ENCODE peak calls at places on chromosome 1, in ten cellular contexts. B is PC-9; A is neuronal stem cell; V is sigmoid colon; Y is CD8-positive, alpha-beta memory T cell; P is thyroid gland; H is effector memory CD4-positive, alpha-beta T cell; C is CD8-positive, alpha-beta T cell; T is body of pancreas; M is PC-3. I is an unnamed sample. For H3K9me3, the result is how much of the 10 kb centered on the place peaks cover.

GRCh38 chr1:52141513-52142219 is at the start of gene ZFYVE9:
- DNase-seq in T (peak), M (peak), B (peak), C (peak), P (peak), H (peak), A (peak), Y (peak), V (peak), I (peak)

GRCh38 chr1:71071720-71072119 is 9.1 kb downstream of the ZRANB2 start:
- DNase-seq in P (no peak), T (no peak), B (no peak), C (no peak), M (no peak), Y (no peak), H (no peak), V (no peak), A (no peak), I (no peak)

GRCh38 chr1:215526147-215526845 is 40.8 kb upstream of the KCTD3 start:
- DNase-seq in A (peak), P (no peak), B (no peak), M (peak), Y (no peak), C (no peak), H (no peak), V (no peak), T (no peak), I (no peak)

GRCh38 chr1:37755290-37755689 is 9.6 kb downstream of the EPHA10 start:
- DNase-seq in Y (no peak), T (no peak), A (no peak), B (no peak), P (no peak), M (peak), C (no peak), H (no peak), V (no peak), I (no peak)

GRCh38 chr1:183048087-183049085 is 25.2 kb downstream of the LAMC1 start:
- DNase-seq in B (no peak), V (no peak), M (no peak), T (no peak), Y (no peak), H (no peak), C (no peak), A (no peak), P (no peak), I (no peak)

GRCh38 chr1:32066489-32066873 is 6.3 kb upstream of the TMEM39B start:
- DNase-seq in P (peak), B (peak), H (no peak), M (peak), C (no peak), V (peak), T (peak), Y (no peak), A (no peak), I (peak)

GRCh38 chr1:219312967-219313366 is 139.3 kb downstream of the LYPLAL1 start:
- DNase-seq in Y (no peak), A (no peak), M (peak), C (no peak), T (no peak), V (no peak), P (no peak), H (no peak), B (no peak), I (no peak)

GRCh38 chr1:92709738-92710137 is 75.2 kb downstream of the EVI5 start:
- DNase-seq in P (peak), A (no peak), Y (no peak), M (peak), C (no peak), H (no peak), B (peak), V (no peak), T (peak), I (peak)

GRCh38 chr1:198556969-198557368 is 16.5 kb upstream of the ATP6V1G3 start:
- DNase-seq in H (peak), C (peak), Y (peak), M (no peak), P (peak), B (no peak), T (no peak), V (no peak), A (no peak), I (peak)

GRCh38 chr1:147762233-147763024 is 2.0 kb upstream of the GJA5 start:
- DNase-seq in C (no peak), B (no peak), V (no peak), Y (no peak), H (no peak), T (no peak), M (peak), P (no peak), A (no peak), I (no peak)

GRCh38 chr1:169108897-169109560 is 2.5 kb downstream of the ATP1B1 start:
- DNase-seq in M (peak), T (peak), B (no peak), Y (no peak), C (no peak), V (peak), P (peak), H (no peak), A (no peak), I (no peak)

GRCh38 chr1:184789899-184790298 is 35.2 kb upstream of the EDEM3 start:
- DNase-seq in A (no peak), C (no peak), Y (no peak), T (no peak), V (no peak), H (no peak), B (no peak), P (no peak), M (no peak), I (peak)

GRCh38 chr1:64424412-64424811 is 45.5 kb upstream of the CACHD1 start:
- DNase-seq in P (no peak), M (no peak), B (no peak), T (no peak), V (no peak), H (no peak), A (no peak), C (no peak), Y (no peak), I (no peak)

GRCh38 chr1:227938276-227938675 is 9.5 kb downstream of the WNT9A start:
- DNase-seq in B (no peak), T (no peak), Y (no peak), C (no peak), M (no peak), H (no peak), V (peak), A (no peak), P (no peak), I (no peak)

GRCh38 chr1:227937031-227937430 is 10.7 kb downstream of the WNT9A start:
- DNase-seq in V (peak), A (no peak), P (no peak), T (peak), C (no peak), H (no peak), Y (no peak), M (peak), B (no peak), I (no peak)

GRCh38 chr1:227937531-227938145 is 10.1 kb downstream of the WNT9A start:
- DNase-seq in Y (no peak), T (no peak), B (no peak), V (peak), C (no peak), A (no peak), H (no peak), P (no peak), M (no peak), I (no peak)

GRCh38 chr1:227935826-227936225 is 11.9 kb downstream of the WNT9A start:
- DNase-seq in P (no peak), M (no peak), B (no peak), H (no peak), A (no peak), C (no peak), Y (no peak), V (peak), T (no peak), I (no peak)

DNA sequence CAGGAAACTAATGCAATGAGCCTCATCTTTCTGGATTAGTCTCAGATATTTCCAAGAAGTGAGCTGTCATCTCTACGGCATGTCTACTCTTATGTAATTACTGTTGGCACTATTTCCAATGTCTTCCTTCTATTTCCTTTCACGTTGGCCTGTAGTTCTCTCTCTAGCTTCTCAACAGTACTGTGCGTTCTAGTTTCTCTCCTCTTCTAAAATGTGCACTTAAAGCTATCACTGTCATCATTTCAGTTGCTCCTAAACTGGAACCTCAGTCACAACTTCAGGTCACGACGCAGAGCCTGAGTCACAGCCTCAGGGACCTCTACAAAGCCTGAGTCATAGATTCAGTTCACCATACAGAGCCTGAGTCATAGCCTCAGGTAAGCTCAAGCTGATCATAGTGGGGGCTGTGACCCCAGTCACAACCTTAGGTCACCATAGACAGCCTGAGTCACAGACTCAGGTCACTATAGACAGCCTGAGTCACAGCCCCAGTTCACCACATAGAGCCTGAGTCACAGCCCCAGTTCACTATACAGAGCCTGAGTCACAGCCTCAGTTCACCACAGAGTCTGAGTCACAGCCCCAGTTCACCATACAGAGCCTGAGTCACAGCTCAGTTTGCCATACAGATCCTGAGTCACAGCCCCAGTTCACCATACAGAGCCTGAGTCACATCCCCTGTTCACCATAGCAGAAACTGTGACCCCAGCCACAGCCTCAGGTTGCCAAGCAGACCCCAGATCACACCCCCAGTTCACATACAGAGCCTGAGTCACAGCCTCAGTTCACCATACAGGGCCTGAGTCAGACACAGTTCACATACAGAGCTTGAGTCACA is 13.0 kb downstream of the WNT9A start:
- DNase-seq in B (peak), C (no peak), P (no peak), Y (peak), V (peak), H (peak), M (peak), T (peak), A (no peak), I (peak)
- H3K9me3 ChIP-seq in B (under half), C (under half), P (under half), Y (under half), V (under half), H (under half), M (under half), T (under half), A (under half), I (under half)

GRCh38 chr1:2819831-2820730 is 18.6 kb upstream of the TTC34 start:
- DNase-seq in V (no peak), A (no peak), H (no peak), Y (no peak), T (no peak), M (no peak), P (no peak), B (no peak), C (no peak), I (no peak)
- H3K9me3 ChIP-seq in V (under half), A (under half), H (under half), Y (under half), T (under half), M (under half), P (under half), B (under half), C (under half), I (under half)

DNA sequence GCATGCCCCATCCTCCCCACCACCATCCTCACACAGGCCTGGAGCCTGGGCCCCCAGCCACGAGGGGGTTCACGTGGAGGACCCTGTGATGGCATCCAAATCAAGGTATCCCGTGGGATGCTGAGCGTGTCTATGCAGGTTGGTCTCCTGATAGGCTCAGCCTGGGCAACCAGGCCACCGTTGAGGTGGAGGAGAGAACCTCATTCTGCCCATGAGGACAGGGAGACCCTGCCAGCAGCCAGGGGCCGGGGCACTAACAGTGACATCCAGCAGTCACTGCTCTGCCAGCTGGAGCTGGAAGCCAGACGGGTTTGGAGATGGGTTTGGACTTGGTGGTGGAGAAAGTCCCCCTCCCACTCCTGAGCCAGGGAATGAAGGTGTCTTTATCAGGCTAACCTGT is 582.8 kb downstream of the MATN1 start:
- DNase-seq in C (no peak), V (no peak), M (no peak), H (no peak), T (no peak), Y (no peak), P (no peak), B (no peak), A (no peak), I (no peak)
- H3K9me3 ChIP-seq in C (under half), V (under half), M (under half), H (under half), T (under half), Y (under half), P (under half), B (under half), A (under half), I (under half)

GRCh38 chr1:224815647-224816046 is 113.8 kb upstream of the DNAH14 start:
- DNase-seq in H (no peak), P (no peak), B (no peak), A (no peak), C (no peak), M (no peak), V (no peak), T (no peak), Y (no peak), I (no peak)

GRCh38 chr1:224816062-224816461 is 113.4 kb upstream of the DNAH14 start:
- DNase-seq in C (no peak), B (no peak), T (no peak), V (no peak), M (no peak), P (no peak), H (no peak), A (no peak), Y (no peak), I (no peak)

GRCh38 chr1:224825525-224826000 is 103.9 kb upstream of the DNAH14 start:
- DNase-seq in Y (no peak), H (no peak), M (no peak), P (no peak), T (no peak), A (no peak), V (no peak), C (no peak), B (no peak), I (no peak)

GRCh38 chr1:224820341-224820740 is 109.1 kb upstream of the DNAH14 start:
- DNase-seq in H (no peak), M (no peak), B (no peak), A (no peak), Y (no peak), C (no peak), P (no peak), V (no peak), T (no peak), I (no peak)

GRCh38 chr1:224819861-224820260 is 109.6 kb upstream of the DNAH14 start:
- DNase-seq in M (no peak), H (no peak), C (no peak), V (no peak), B (no peak), Y (no peak), T (no peak), P (no peak), A (no peak), I (no peak)
- H3K9me3 ChIP-seq in M (under half), H (under half), C (under half), V (under half), B (under half), Y (under half), T (under half), P (under half), A (under half), I (under half)

GRCh38 chr1:69479734-69480133 is 88.0 kb upstream of the LRRC7 start:
- DNase-seq in Y (no peak), A (peak), T (no peak), H (no peak), M (no peak), P (no peak), V (no peak), B (no peak), C (no peak), I (no peak)

GRCh38 chr1:69475021-69475420 is 92.7 kb upstream of the LRRC7 start:
- DNase-seq in M (no peak), V (no peak), C (no peak), H (no peak), B (no peak), A (no peak), P (no peak), Y (no peak), T (no peak), I (no peak)
- H3K9me3 ChIP-seq in M (under half), V (under half), C (under half), H (under half), B (under half), A (under half), P (under half), Y (under half), T (under half), I (under half)

DNA sequence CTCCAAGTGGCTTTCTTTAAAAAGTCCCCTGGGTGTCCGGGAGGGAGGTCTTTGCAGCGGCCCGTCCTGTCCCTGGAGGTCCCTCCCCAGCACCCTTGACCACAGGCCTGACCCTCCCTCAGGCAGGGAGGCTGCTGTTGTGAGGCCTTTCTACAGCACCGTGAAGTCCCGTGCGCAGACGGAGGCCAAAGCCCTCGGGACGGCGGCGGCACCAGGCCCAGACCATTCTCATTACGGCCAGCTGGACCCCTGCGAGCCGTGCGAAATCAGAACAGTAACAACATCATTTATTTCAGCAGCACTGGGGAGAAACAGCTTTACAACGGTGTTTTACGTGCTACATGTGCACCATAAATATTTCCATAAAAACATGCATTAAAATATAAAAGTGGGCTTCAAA is 101.4 kb upstream of the ACTRT2 start:
- DNase-seq in V (no peak), C (no peak), H (no peak), A (no peak), T (no peak), B (no peak), M (no peak), Y (no peak), P (no peak), I (no peak)
- H3K9me3 ChIP-seq in V (under half), C (under half), H (under half), A (under half), T (under half), B (under half), M (under half), Y (under half), P (under half), I (under half)

GRCh38 chr1:58430355-58431335 is 115.9 kb downstream of the OMA1 start:
- DNase-seq in Y (no peak), P (no peak), M (no peak), V (no peak), H (no peak), B (no peak), C (no peak), T (no peak), A (no peak), I (no peak)
- H3K9me3 ChIP-seq in Y (under half), P (under half), M (under half), V (under half), H (under half), B (under half), C (under half), T (under half), A (under half), I (under half)

DNA sequence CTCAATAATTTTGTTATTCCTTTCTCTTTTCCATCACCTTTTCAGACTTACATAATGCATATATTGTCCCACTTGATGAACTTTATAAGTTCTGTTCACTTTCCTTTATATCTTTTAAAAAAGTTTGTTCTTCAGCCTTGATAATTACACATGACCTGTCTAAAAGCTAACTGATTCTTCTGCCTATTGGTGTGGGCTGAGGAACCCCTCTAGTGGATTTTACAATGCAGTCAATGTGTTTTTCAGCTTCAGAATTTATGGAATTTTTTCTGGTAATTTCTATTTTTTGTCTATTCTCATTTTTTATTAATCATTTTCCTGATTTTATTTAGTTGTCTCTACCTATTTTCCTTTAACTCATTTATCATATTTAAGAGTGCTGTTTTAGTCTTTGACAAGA is 7.5 kb downstream of the MNDA start:
- DNase-seq in H (no peak), P (no peak), Y (no peak), B (no peak), T (no peak), V (no peak), M (no peak), C (no peak), A (no peak), I (no peak)
- H3K9me3 ChIP-seq in H (under half), P (under half), Y (under half), B (under half), T (under half), V (under half), M (under half), C (under half), A (under half), I (under half)

DNA sequence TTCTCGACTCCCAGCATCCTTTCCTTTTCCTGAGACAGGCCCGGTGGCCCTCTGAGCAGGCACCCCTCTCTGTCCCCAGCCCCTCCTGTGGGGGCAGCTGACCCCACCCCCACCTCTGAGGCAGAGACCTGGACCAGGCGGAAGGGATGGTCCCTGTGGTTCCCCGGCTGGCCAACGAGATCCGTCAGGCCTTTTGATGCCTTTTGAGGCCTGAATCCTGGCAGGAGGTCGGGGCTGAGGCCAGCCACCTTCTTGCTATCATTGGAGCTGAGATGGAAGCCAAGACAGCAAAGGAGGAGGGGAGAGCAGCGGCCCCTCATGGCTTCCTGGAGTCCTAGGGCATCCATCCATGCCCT is 50.1 kb upstream of the ACTRT2 start:
- DNase-seq in C (no peak), V (peak), B (no peak), Y (no peak), A (no peak), T (no peak), M (no peak), P (no peak), H (no peak), I (no peak)
- H3K9me3 ChIP-seq in C (under half), V (under half), B (under half), Y (under half), A (under half), T (under half), M (under half), P (under half), H (under half), I (under half)

I was measured in MG63.